ENCODE peak calls at places on chromosomes 16 and 17, in six cellular contexts. Z, X, N, K, O and P are unnamed samples.

GRCh38 chr17:30477758-30478115 is 529 bp downstream of the GOSR1 start:
- DNase-seq in Z (peak; percentile 7), X (no peak), N (peak; percentile 22), K (peak; percentile 38), O (peak; percentile 46), P (peak; percentile 61)

GRCh38 chr16:67544329-67544841 is 15.8 kb downstream of the RIPOR1 start:
- DNase-seq in Z (no peak), X (no peak), N (no peak), K (no peak), O (no peak), P (no peak)

GRCh38 chr16:14958970-14959369 is 15.9 kb upstream of the PDXDC1 start:
- DNase-seq in Z (no peak), X (no peak), N (no peak), K (no peak), O (no peak), P (peak; percentile 17)

GRCh38 chr16:30715777-30716445 is 16.9 kb downstream of the SRCAP start:
- DNase-seq in Z (peak; percentile 84), X (no peak), N (peak; percentile 27), K (peak; percentile 75), O (peak; percentile 22), P (peak; percentile 52)

GRCh38 chr16:76535-77272 is 1.3 kb upstream of the MPG start:
- DNase-seq in Z (peak; percentile 83), X (peak; percentile 85), N (no peak), K (no peak), O (no peak), P (peak; percentile 63)

GRCh38 chr16:73171901-73172619 is 124.1 kb upstream of the ZFHX3 start:
- DNase-seq in Z (no peak), X (peak; percentile 28), N (no peak), K (no peak), O (no peak), P (no peak)

GRCh38 chr17:6496636-6497441 is 52.6 kb downstream of the PIMREG start:
- DNase-seq in Z (no peak), X (no peak), N (no peak), K (no peak), O (no peak), P (no peak)

GRCh38 chr17:45666046-45666600 is 118.0 kb upstream of the CRHR1 start:
- DNase-seq in Z (no peak), X (no peak), N (no peak), K (no peak), O (no peak), P (no peak)

GRCh38 chr17:60151355-60151754 is 1.6 kb downstream of the CA4 start:
- DNase-seq in Z (no peak), X (no peak), N (no peak), K (no peak), O (peak; percentile 45), P (peak; percentile 39)

GRCh38 chr16:2468142-2468724 is 2.9 kb upstream of the NTN3 start:
- DNase-seq in Z (no peak), X (no peak), N (no peak), K (peak; percentile 34), O (peak; percentile 57), P (peak; percentile 76)

GRCh38 chr16:2468725-2469398 is 2.2 kb upstream of the NTN3 start:
- DNase-seq in Z (no peak), X (no peak), N (no peak), K (peak; percentile 14), O (peak; percentile 69), P (peak; percentile 84)

GRCh38 chr16:2467301-2468141 is 3.6 kb upstream of the NTN3 start:
- DNase-seq in Z (peak; percentile 29), X (peak; percentile 80), N (peak; percentile 60), K (peak; percentile 24), O (peak; percentile 63), P (peak; percentile 78)

GRCh38 chr16:2465653-2466415 is 5.3 kb upstream of the NTN3 start:
- DNase-seq in Z (no peak), X (no peak), N (peak; percentile 55), K (peak; percentile 6), O (no peak), P (no peak)

GRCh38 chr16:2466667-2467300 is 4.3 kb upstream of the NTN3 start:
- DNase-seq in Z (no peak), X (no peak), N (no peak), K (peak; percentile 14), O (no peak), P (no peak)
- TF ChIP-seq CTCF in Z (no peak), X (no peak), N (no peak), K (no peak), O (no peak), P (no peak)

GRCh38 chr17:72937687-72938086 is 154.8 kb downstream of the SLC39A11 start:
- DNase-seq in Z (no peak), X (no peak), N (no peak), K (no peak), O (no peak), P (no peak)
- TF ChIP-seq CTCF in Z (no peak), X (no peak), N (no peak), K (no peak), O (no peak), P (no peak)

GRCh38 chr17:67891481-67892119 is 66.3 kb downstream of the BPTF start:
- DNase-seq in Z (peak; percentile 57), X (no peak), N (peak; percentile 68), K (no peak), O (no peak), P (no peak)
- TF ChIP-seq CTCF in Z (peak; percentile 63), X (no peak), N (peak; percentile 76), K (no peak), O (no peak), P (no peak)

DNA sequence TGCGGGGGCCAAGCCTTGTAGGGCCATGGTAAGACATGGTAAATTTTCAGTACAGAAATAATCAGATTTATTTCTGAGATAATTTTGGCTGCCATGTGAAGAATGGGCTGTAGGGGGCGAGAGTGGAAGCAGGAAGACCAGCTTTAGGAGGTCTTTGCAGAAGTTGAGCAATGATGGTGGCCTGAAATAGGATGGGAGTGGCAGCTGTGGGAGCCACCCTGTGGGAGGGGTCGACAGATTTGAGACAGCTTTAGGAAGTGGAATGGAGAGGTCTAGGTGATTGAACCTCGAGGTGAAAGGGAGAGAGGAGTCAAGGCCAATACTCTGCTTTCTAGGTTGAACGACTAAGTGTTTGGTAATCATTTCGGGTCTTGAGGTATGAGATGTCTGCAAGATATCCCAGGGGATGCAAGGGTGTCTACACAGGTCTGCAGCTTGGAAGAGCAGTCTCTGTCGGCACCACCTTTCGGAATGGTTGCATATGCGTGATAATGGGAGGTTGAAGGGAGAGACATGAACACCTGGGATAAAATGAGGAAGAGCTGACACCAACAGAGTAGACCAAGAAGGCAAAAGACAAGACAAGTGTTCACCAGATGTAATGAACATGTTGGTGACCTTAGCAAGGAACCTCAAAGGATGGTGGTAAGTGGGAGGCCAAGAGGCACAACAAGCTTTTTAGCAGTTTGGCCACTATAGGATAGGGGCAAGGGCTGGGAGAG is 4.2 kb upstream of the ATXN7L3 start:
- DNase-seq in Z (no peak), X (no peak), N (peak; percentile 76), K (peak; percentile 59), O (peak; percentile 86), P (peak; percentile 63)
- TF ChIP-seq CTCF in Z (peak; percentile 88), X (peak; percentile 42), N (peak; percentile 61), K (peak; percentile 71), O (peak; percentile 77), P (peak; percentile 45)

GRCh38 chr17:49548506-49549310 is 27.0 kb upstream of the NXPH3 start:
- DNase-seq in Z (peak; percentile 39), X (no peak), N (peak; percentile 66), K (no peak), O (peak; percentile 47), P (peak; percentile 76)
- TF ChIP-seq CTCF in Z (peak; percentile 84), X (peak; percentile 38), N (peak; percentile 60), K (no peak), O (peak; percentile 50), P (peak; percentile 55)

GRCh38 chr16:56871172-56871593 is 6.2 kb downstream of the SLC12A3 start:
- DNase-seq in Z (peak; percentile 42), X (no peak), N (peak; percentile 28), K (no peak), O (peak; percentile 70), P (peak; percentile 72)

GRCh38 chr16:56866955-56867830 is 2.2 kb downstream of the SLC12A3 start:
- DNase-seq in Z (peak; percentile 50), X (no peak), N (peak; percentile 60), K (no peak), O (peak; percentile 78), P (peak; percentile 81)

GRCh38 chr16:56868175-56868574 is 3.2 kb downstream of the SLC12A3 start:
- DNase-seq in Z (no peak), X (no peak), N (no peak), K (no peak), O (no peak), P (no peak)

GRCh38 chr16:56870271-56870888 is 5.4 kb downstream of the SLC12A3 start:
- DNase-seq in Z (no peak), X (no peak), N (no peak), K (no peak), O (no peak), P (no peak)

GRCh38 chr16:56869513-56870270 is 4.7 kb downstream of the SLC12A3 start:
- DNase-seq in Z (no peak), X (no peak), N (peak; percentile 80), K (no peak), O (peak; percentile 78), P (peak; percentile 74)
- TF ChIP-seq CTCF in Z (peak; percentile 45), X (no peak), N (peak; percentile 35), K (no peak), O (peak; percentile 50), P (peak; percentile 28)

GRCh38 chr16:11025120-11025531 is 80.8 kb downstream of the CLEC16A start:
- DNase-seq in Z (no peak), X (no peak), N (no peak), K (no peak), O (peak; percentile 85), P (peak; percentile 50)
- TF ChIP-seq CTCF in Z (no peak), X (no peak), N (no peak), K (no peak), O (no peak), P (no peak)

GRCh38 chr17:11986939-11987329 is 10.3 kb downstream of the ZNF18 start:
- DNase-seq in Z (peak; percentile 18), X (no peak), N (peak; percentile 66), K (no peak), O (peak; percentile 3), P (no peak)
- TF ChIP-seq CTCF in Z (peak; percentile 34), X (peak; percentile 57), N (peak; percentile 79), K (no peak), O (peak; percentile 28), P (no peak)